ENCODE peak calls at places on chromosomes 12 and 14, in five cellular contexts. F is GM10248, O is psoas muscle, B is endothelial cell, Z is colonic mucosa. H is an unnamed sample.

GRCh38 chr14:96806836-96807235 is 9.7 kb downstream of the VRK1 start:
- DNase-seq in O (no peak), Z (no peak), F (no peak), B (no peak), H (no peak)

GRCh38 chr14:63941023-63941422 is 88.2 kb downstream of the SYNE2 start:
- DNase-seq in B (no peak), F (no peak), Z (no peak), O (no peak), H (no peak)

GRCh38 chr12:128059621-128060370 is 207.2 kb upstream of the TMEM132C start:
- DNase-seq in O (no peak), F (no peak), Z (no peak), B (no peak), H (no peak)

GRCh38 chr14:93941293-93941910 is 14.3 kb downstream of the FAM181A start:
- DNase-seq in B (no peak), Z (no peak), F (no peak), O (no peak), H (no peak)

GRCh38 chr14:50230601-50231474 is 540 bp downstream of the SOS2 start:
- DNase-seq in F (peak; percentile 52), Z (peak; percentile 65), O (peak; percentile 55), B (peak; percentile 51), H (peak; percentile 67)

GRCh38 chr14:52279405-52279804 is 11.9 kb downstream of the PTGDR start:
- DNase-seq in B (no peak), Z (no peak), O (no peak), F (no peak), H (no peak)

GRCh38 chr12:64145226-64145625 is 76.9 kb downstream of the KICS2 start:
- DNase-seq in O (no peak), F (no peak), Z (no peak), B (no peak), H (no peak)

GRCh38 chr12:91805031-91805430 is 340.6 kb downstream of the BTG1 start:
- DNase-seq in F (no peak), Z (no peak), B (no peak), O (no peak), H (no peak)

GRCh38 chr12:50529345-50529744 is 24.6 kb downstream of the DIP2B start:
- DNase-seq in B (no peak), F (no peak), Z (no peak), O (no peak), H (no peak)

GRCh38 chr12:111942557-111942956 is 70.4 kb downstream of the TMEM116 start:
- DNase-seq in O (no peak), Z (peak; percentile 34), B (no peak), F (no peak), H (peak; percentile 11)

GRCh38 chr12:118541945-118542344 is 165.6 kb downstream of the SUDS3 start:
- DNase-seq in B (no peak), F (no peak), O (no peak), Z (no peak), H (no peak)

GRCh38 chr14:102891556-102891955 is 30.9 kb upstream of the AMN start:
- DNase-seq in Z (no peak), F (no peak), B (no peak), O (no peak), H (no peak)

GRCh38 chr12:64860446-64860998 is 36.1 kb downstream of the TBC1D30 start:
- DNase-seq in Z (no peak), F (no peak), O (no peak), B (no peak), H (no peak)

GRCh38 chr14:45679852-45680251 is 426.9 kb upstream of the MIS18BP1 start:
- DNase-seq in F (no peak), Z (no peak), B (no peak), O (no peak), H (no peak)

GRCh38 chr12:132510111-132510724 is 20.3 kb downstream of the FBRSL1 start:
- DNase-seq in O (no peak), Z (no peak), B (no peak), F (no peak), H (no peak)

GRCh38 chr14:67485501-67486095 is 2.9 kb downstream of the TMEM229B start:
- DNase-seq in F (no peak), O (no peak), B (peak; percentile 16), Z (no peak), H (no peak)

GRCh38 chr12:74794522-74794921 is 256.9 kb downstream of the ATXN7L3B start:
- DNase-seq in O (no peak), B (no peak), F (no peak), Z (no peak), H (no peak)

GRCh38 chr12:21433525-21433924 is 3.9 kb upstream of the PYROXD1 start:
- DNase-seq in F (no peak), Z (no peak), O (no peak), B (no peak), H (no peak)

GRCh38 chr14:89773644-89774316 is 180.8 kb downstream of the EFCAB11 start:
- DNase-seq in O (peak; percentile 58), B (peak; percentile 9), F (peak; percentile 56), Z (no peak), H (peak; percentile 80)

GRCh38 chr12:76117067-76117691 is 32.7 kb upstream of the NAP1L1 start:
- DNase-seq in Z (no peak), B (no peak), O (no peak), F (no peak), H (no peak)

GRCh38 chr12:19979584-19979983 is 388.8 kb upstream of the PDE3A start:
- DNase-seq in B (no peak), F (no peak), Z (no peak), O (no peak), H (no peak)

DNA sequence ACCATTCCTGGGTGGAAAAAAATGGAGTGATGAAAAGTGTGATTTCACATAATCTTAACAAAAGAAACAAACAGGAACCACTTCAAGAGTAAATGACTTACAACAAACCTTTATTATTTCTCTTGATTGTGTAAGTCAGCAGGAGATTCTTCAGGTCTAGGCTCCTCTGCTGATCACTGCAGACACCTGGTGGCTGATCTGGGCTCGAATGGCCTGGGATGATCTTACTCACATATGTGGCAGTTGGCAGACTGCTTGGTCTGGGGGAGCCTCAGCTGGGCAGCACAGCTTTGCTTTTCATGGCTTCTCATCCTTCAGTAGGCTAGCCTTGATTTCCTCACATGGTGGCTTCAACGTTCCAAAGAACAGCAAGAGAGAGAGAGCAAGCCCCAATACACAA is 215.4 kb upstream of the PRICKLE1 start:
- DNase-seq in F (no peak), O (no peak), B (no peak), Z (no peak), H (no peak)
- TF ChIP-seq CTCF in F (no peak), O (no peak), B (no peak), Z (no peak), H (no peak)

DNA sequence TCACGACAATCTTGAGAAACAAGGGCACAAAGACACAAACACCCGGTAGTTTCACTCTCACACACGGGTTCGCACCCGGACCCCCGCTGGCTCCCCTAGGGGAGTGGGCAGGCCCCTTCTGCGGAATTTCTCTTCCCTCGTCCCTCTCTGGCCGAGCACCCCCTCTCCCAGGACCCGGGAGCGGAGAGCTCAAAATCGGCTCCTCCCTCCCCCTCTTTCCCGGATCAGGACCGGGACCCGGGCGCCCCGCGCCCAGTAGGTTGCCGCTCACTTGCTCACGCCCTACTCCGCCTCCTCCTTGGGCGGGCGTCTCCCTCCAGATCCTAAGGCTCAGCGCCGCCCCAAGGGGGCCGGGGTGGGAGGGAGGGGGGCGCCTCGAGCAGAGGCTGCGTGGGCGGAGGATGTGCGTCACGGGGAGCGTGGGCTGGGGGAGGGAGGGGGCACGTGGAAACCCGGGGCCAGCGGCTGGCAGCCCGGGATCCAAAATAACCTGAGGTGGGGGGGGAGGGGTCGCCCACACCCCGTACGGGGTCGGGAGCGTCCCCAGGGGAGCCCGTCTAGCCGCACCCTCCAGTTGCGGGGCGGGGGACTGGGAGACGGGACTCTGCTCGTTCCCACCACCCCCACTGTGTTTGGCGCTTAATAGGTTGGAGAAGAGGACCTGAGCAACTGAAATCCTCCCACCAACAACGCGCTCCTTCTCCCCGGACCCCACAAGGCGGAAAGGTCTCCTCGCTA is 1.8 kb upstream of the NAB2 start:
- DNase-seq in F (peak; percentile 84), O (peak; percentile 95), B (peak; percentile 42), Z (peak; percentile 86), H (peak; percentile 96)
- TF ChIP-seq CTCF in F (no peak), O (no peak), B (no peak), Z (no peak), H (no peak)

DNA sequence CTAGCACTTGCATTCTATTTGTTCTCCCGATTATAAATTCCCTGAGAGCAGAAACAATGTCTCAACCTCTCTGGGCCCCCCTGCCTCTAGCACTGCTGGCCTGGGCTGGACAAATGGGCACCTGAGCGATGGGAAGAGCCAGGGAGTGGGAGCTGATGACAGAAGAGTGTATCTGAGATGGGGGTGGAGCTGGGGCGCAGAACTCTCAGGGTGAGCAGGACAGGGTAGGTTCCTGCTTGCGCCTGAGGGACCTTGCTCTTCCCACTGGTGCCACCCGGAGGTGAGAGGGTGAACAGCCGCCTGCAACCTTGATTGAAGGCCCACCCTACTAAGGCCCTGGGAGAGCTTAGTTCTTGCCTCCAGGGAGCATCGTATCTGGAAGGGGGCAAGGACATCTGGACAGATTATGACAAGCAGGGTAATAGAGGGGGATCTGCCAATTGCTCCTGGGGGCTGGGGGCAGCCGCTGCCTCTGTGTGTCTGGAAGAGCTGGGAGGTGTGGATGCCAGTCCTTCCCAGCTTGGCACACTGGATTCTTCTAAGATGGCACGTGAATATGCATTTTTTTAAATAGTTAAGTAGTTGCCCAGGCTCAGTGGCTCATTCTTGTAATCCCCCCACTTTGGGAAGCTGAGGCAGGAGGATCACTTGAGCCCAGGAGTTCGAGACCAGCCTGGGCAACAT is 43.0 kb upstream of the TSPAN9 start:
- DNase-seq in O (peak; percentile 75), B (peak; percentile 86), F (peak; percentile 82), Z (peak; percentile 44), H (peak; percentile 74)
- TF ChIP-seq CTCF in O (peak; percentile 79), B (peak; percentile 63), F (peak; percentile 69), Z (peak; percentile 44), H (peak; percentile 47)

DNA sequence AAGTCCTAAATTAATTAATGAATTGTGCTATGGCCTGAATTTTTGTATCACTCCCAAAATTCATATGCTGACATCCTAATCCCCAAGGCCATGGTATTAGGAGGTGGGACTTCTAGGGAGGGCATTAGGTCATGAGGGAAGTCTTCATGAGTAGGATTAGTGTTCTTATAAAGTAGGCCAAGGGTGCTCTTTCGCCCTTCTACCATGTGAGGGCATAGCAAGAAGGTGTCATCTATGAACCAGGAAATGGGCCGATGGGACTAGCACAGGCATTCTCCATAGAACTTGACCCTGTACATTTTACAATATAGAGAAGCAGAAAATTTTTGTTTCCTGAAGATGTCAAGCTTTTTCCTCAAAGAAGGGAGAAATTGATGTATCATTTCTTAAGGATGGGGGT is 12.5 kb downstream of the SYT10 start:
- DNase-seq in B (no peak), F (no peak), Z (no peak), O (no peak), H (no peak)
- TF ChIP-seq CTCF in B (no peak), F (no peak), Z (no peak), O (no peak), H (no peak)

DNA sequence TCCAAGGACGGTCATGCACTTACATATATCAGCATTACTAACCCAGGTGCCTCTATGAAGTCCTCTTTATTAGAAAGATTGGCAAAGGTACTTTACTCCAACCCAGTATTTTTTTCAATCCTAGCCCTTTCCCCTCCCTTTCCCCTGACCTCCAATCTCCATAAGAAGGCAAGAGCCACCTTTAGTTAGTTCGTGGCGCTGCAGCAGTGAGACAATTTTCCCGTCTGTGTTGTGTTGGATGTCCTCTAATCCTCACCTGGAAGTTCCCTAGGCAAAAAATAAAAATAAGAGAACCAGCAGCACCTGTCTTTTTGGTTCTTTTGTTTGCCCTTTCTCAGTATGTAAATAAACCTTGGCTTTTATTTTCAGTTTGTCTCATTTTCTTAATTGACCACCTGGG is 439.6 kb upstream of the LRFN5 start:
- DNase-seq in O (no peak), B (no peak), Z (no peak), F (no peak), H (no peak)
- TF ChIP-seq CTCF in O (no peak), B (no peak), Z (no peak), F (no peak), H (no peak)